ENCODE peak calls at places on chromosomes 5 and 9, in five cellular contexts. S is fibroblast of lung, O is H1, U is neural progenitor cell, Y is MM.1S. Q is an unnamed sample. For H3K36me3, the result is how much of the 10 kb centered on the place peaks cover.

GRCh38 chr9:104575451-104575850 is 6.5 kb downstream of the OR13C8 start:
- DNase-seq in S (no peak), O (no peak), U (no peak), Y (no peak), Q (no peak)

GRCh38 chr9:121721770-121722169 is 70.3 kb downstream of the DAB2IP start:
- DNase-seq in S (no peak), O (no peak), U (peak), Y (no peak), Q (no peak)

GRCh38 chr5:32280656-32281081 is 32.1 kb downstream of the MTMR12 start:
- DNase-seq in S (no peak), O (no peak), U (no peak), Y (peak), Q (no peak)

GRCh38 chr9:4741365-4742031 is 496 bp upstream of the AK3 start:
- DNase-seq in S (no peak), O (no peak), U (no peak), Y (no peak), Q (no peak)

GRCh38 chr9:84271004-84271886 is 69.3 kb downstream of the SLC28A3 start:
- DNase-seq in S (peak), O (no peak), U (peak), Y (no peak), Q (peak)

GRCh38 chr5:43993634-43994395 is 390.8 kb downstream of the NNT start:
- DNase-seq in S (no peak), O (no peak), U (no peak), Y (no peak), Q (no peak)

GRCh38 chr9:70411930-70412677 is 2.4 kb downstream of the KLF9 start:
- DNase-seq in S (peak), O (peak), U (no peak), Y (peak), Q (no peak)

GRCh38 chr5:138867011-138867410 is 8.1 kb downstream of the LRRTM2 start:
- DNase-seq in S (no peak), O (no peak), U (no peak), Y (no peak), Q (no peak)

GRCh38 chr9:131608469-131609115 is 63.3 kb downstream of the PRRT1B start:
- DNase-seq in S (peak), O (peak), U (peak), Y (no peak), Q (no peak)

GRCh38 chr9:96418920-96419690 is 935 bp upstream of the ZNF367 start:
- DNase-seq in S (peak), O (no peak), U (peak), Y (peak), Q (no peak)

GRCh38 chr5:140647042-140647341 is 438 bp downstream of the NDUFA2 start:
- DNase-seq in S (peak), O (no peak), U (no peak), Y (no peak), Q (no peak)

GRCh38 chr9:6055213-6055612 is 39.8 kb upstream of the RANBP6 start:
- DNase-seq in S (peak), O (no peak), U (peak), Y (peak), Q (peak)

GRCh38 chr9:133791735-133792649 is 53.8 kb upstream of the SARDH start:
- DNase-seq in S (no peak), O (no peak), U (no peak), Y (no peak), Q (no peak)

GRCh38 chr9:27413507-27414214 is 110.4 kb upstream of the IFNK start:
- DNase-seq in S (no peak), O (no peak), U (no peak), Y (no peak), Q (no peak)

GRCh38 chr5:36607114-36607561 is 732 bp downstream of the SLC1A3 start:
- DNase-seq in S (peak), O (no peak), U (peak), Y (no peak), Q (no peak)

GRCh38 chr5:67038817-67039603 is 157.6 kb downstream of the CD180 start:
- DNase-seq in S (peak), O (no peak), U (no peak), Y (no peak), Q (no peak)

GRCh38 chr5:77518304-77518703 is 26.2 kb upstream of the WDR41 start:
- DNase-seq in S (peak), O (no peak), U (peak), Y (peak), Q (peak)

GRCh38 chr9:134652291-134653225 is 11.0 kb downstream of the COL5A1 start:
- DNase-seq in S (no peak), O (no peak), U (no peak), Y (no peak), Q (no peak)

GRCh38 chr5:53429706-53430105 is 50.7 kb upstream of the FST start:
- DNase-seq in S (peak), O (no peak), U (no peak), Y (no peak), Q (no peak)

GRCh38 chr5:78647411-78647818 is 1.2 kb downstream of the LHFPL2 start:
- DNase-seq in S (peak), O (no peak), U (peak), Y (no peak), Q (no peak)

GRCh38 chr5:151617841-151618710 is 26.9 kb upstream of the FAT2 start:
- DNase-seq in S (no peak), O (no peak), U (no peak), Y (no peak), Q (no peak)

GRCh38 chr9:27499481-27499880 is 24.6 kb upstream of the IFNK start:
- DNase-seq in S (peak), O (no peak), U (no peak), Y (no peak), Q (no peak)

GRCh38 chr5:110376281-110376916 is 350.1 kb downstream of the TMEM232 start:
- DNase-seq in S (peak), O (no peak), U (peak), Y (no peak), Q (no peak)

GRCh38 chr5:166722939-166723338 is 1568.5 kb upstream of the WWC1 start:
- DNase-seq in S (peak), O (no peak), U (no peak), Y (no peak), Q (no peak)

GRCh38 chr9:12698293-12698692 is 5.1 kb downstream of the TYRP1 start:
- DNase-seq in S (peak), O (no peak), U (no peak), Y (no peak), Q (no peak)

GRCh38 chr5:10418654-10419345 is 22.9 kb upstream of the ROPN1L start:
- DNase-seq in S (no peak), O (no peak), U (no peak), Y (no peak), Q (no peak)

GRCh38 chr9:124790301-124790700 is 13.4 kb downstream of the OLFML2A start:
- DNase-seq in S (no peak), O (no peak), U (no peak), Y (no peak), Q (no peak)

GRCh38 chr5:60463179-60463868 is 236.6 kb downstream of the DEPDC1B start:
- DNase-seq in S (peak), O (no peak), U (no peak), Y (no peak), Q (no peak)

GRCh38 chr5:173027905-173028304 is 28.2 kb upstream of the CREBRF start:
- DNase-seq in S (no peak), O (no peak), U (no peak), Y (no peak), Q (no peak)

GRCh38 chr5:52453176-52453575 is 334.5 kb upstream of the ITGA1 start:
- DNase-seq in S (no peak), O (no peak), U (no peak), Y (no peak), Q (no peak)

GRCh38 chr9:122827759-122828090 is 663 bp downstream of the PDCL start:
- DNase-seq in S (peak), O (no peak), U (peak), Y (no peak), Q (no peak)

GRCh38 chr5:168286386-168286785 is 5.1 kb upstream of the WWC1 start:
- DNase-seq in S (no peak), O (no peak), U (no peak), Y (no peak), Q (no peak)

DNA sequence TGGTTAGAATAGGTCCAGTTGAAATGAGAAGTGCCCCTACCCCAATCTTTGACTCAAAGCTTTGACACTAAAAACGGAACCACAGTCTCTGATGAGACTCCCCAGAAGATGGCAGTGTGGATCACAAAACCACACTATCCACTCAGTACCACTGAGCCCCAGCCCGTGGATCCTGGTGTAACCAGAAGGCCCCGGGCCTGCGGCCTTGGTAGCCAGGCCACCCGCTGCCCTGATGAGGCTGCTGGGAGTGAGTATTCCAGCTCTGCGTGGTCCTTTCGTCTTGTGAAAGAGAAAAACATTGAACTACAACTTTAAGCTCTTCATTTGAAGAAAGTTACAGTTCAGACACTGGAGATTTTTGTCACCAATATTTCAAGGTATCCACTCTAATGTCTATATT is 42.2 kb upstream of the FBP1 start:
- DNase-seq in S (peak), O (peak), U (peak), Y (peak), Q (no peak)
- H3K27ac ChIP-seq in S (no peak), O (no peak), U (no peak), Y (no peak), Q (no peak)

DNA sequence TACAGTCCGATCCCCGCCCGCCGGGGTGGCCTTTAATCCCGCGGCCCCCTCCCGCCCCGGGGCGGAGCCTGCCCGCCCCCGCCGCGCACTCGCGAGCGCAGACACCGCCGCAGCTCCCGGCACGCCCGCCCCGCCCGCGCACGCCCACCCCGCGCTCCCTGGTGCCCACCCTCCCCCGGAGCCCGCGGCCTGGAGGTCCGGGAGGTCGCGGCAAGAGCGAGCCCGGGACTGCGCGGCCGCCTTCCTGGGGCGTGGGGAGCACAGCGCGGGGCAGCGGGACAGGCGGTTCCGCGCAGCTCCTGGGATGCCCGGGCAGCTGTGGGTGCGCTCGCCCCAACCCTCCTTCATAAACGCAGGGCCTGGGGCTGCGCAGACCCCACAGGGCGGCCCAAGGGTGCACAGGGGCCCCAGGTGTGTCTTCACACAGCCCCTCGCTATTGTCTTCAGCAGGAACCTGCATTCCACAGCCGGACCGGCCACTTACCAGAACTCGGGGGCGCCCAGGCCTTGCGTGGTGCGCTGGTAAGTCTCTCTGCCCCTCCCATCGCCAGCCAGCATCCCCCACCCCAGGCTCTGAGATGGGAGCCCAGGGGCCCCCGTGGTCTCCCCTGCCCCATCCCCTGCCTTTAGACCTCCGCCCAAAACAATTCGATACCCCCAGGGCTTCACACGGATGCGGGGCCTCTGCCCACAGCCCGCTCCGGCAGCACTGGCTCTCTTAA is at the start of gene SLC9A3:
- DNase-seq in S (no peak), O (no peak), U (no peak), Y (no peak), Q (no peak)
- TF ChIP-seq EZH2 in S (peak), O (peak), U (no peak), Y (no peak), Q (no peak)

GRCh38 chr5:65779643-65780042 is 57.6 kb downstream of the NLN start:
- DNase-seq in S (no peak), O (no peak), U (no peak), Y (peak), Q (no peak)
- H3K36me3 ChIP-seq in S (under half), O (under half), U (under half), Y (under half), Q (under half)

GRCh38 chr9:113514061-113514460 is 50.5 kb downstream of the RGS3 start:
- DNase-seq in S (no peak), O (no peak), U (no peak), Y (no peak), Q (no peak)
- H3K27ac ChIP-seq in S (no peak), O (no peak), U (no peak), Y (no peak), Q (no peak)

DNA sequence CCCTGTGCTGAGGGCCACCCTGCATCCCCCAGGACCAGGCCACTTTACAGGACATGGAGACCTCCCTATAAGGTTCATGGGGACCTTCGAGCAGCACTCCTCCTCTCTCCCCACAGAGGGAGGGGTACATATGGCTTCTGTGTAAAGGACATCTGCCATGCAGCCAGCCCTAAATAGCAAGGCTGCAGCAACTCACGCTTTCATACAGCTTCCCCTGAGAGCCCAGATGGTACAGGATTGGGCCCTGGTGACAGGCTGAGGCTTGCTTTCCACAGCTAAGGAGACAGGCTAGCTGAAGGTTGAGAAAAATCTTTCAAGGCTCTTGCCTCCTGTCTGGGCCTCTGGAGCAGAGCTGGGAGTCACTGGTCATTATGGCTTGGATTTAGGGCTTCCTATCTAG is 147.0 kb upstream of the ZNF366 start:
- DNase-seq in S (no peak), O (no peak), U (no peak), Y (no peak), Q (no peak)
- TF ChIP-seq EZH2 in S (no peak), O (no peak), U (no peak), Y (no peak), Q (no peak)

DNA sequence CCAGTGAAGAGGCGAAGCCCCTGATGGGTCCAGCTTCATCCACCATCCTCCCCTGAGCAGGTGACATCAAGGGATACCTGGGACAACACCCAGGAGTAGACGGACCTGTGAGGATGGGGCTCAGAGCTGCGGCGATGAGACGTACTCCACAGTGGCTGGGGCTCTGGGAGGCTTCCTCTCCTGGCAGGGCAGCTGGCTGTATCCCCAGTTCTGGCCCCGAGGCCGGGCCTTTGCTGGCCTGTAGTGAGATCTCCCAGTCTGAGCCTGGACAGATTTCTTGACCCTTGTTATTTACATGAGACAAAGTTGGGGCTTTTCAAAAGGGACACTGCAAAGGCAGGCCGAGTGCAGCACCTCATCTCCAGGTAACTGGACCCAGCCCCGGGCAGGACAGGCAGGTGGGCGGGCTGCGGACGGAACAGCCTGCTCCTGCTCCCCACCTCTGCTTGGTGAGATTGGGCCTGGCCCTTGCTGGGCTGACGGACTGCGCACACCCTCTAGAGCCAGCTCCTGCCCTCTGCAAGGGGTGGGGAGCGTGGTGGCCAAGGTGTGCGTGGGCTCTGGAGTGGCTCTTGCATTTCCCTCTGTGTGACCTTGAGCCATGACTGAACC is 23.1 kb downstream of the IER5L start:
- DNase-seq in S (no peak), O (no peak), U (no peak), Y (no peak), Q (no peak)
- H3K36me3 ChIP-seq in S (under half), O (under half), U (under half), Y (under half), Q (under half)

GRCh38 chr5:757931-758697 is 26.4 kb downstream of the ZDHHC11B start:
- DNase-seq in S (no peak), O (no peak), U (peak), Y (no peak), Q (no peak)
- H3K27ac ChIP-seq in S (no peak), O (peak), U (no peak), Y (no peak), Q (no peak)

GRCh38 chr5:978051-978450 is 30.6 kb upstream of the NKD2 start:
- DNase-seq in S (no peak), O (no peak), U (no peak), Y (no peak), Q (no peak)
- TF ChIP-seq EZH2 in S (no peak), O (no peak), U (no peak), Y (no peak), Q (no peak)

GRCh38 chr5:180251141-180251540 is 40.7 kb downstream of the MAPK9 start:
- DNase-seq in S (no peak), O (no peak), U (no peak), Y (no peak), Q (no peak)
- H3K36me3 ChIP-seq in S (under half), O (under half), U (under half), Y (under half), Q (under half)